ENCODE peak calls at places on chromosomes 3 and 15, in nine cellular contexts. F, N, O, I, T, P, K, J and M are unnamed samples.
A peak's percentile ranks its signal among the peaks of the same experiment; 100 is the strongest.

GRCh38 chr3:71305246-71306206 is 278.0 kb downstream of the FOXP1 start:
- DNase-seq in F (peak; percentile 31), N (peak; percentile 31), O (no peak), I (no peak), T (peak; percentile 57), P (no peak), K (peak; percentile 14), J (no peak), M (peak; percentile 49)

GRCh38 chr15:91694829-91695205 is 158.7 kb upstream of the SLCO3A1 start:
- DNase-seq in F (peak; percentile 84), N (no peak), O (no peak), I (no peak), T (peak; percentile 47), P (no peak), K (no peak), J (no peak), M (peak; percentile 53)

GRCh38 chr15:89680282-89680873 is 1.2 kb upstream of the PLIN1 start:
- DNase-seq in F (peak; percentile 95), N (no peak), O (no peak), I (no peak), T (peak; percentile 67), P (no peak), K (no peak), J (no peak), M (peak; percentile 78)

GRCh38 chr3:194449913-194450312 is 36.9 kb downstream of the ATP13A3 start:
- DNase-seq in F (no peak), N (no peak), O (no peak), I (no peak), T (no peak), P (no peak), K (no peak), J (no peak), M (no peak)

GRCh38 chr3:123719785-123720531 is 135.1 kb upstream of the HACD2 start:
- DNase-seq in F (no peak), N (no peak), O (no peak), I (no peak), T (no peak), P (no peak), K (no peak), J (no peak), M (peak; percentile 72)

GRCh38 chr3:166071-166470 is 30.5 kb upstream of the CHL1 start:
- DNase-seq in F (peak; percentile 2), N (no peak), O (no peak), I (no peak), T (no peak), P (no peak), K (no peak), J (no peak), M (no peak)

GRCh38 chr3:138803006-138803653 is 31.6 kb downstream of the PIK3CB start:
- DNase-seq in F (no peak), N (no peak), O (no peak), I (no peak), T (peak; percentile 15), P (no peak), K (no peak), J (no peak), M (no peak)

GRCh38 chr3:170614214-170614966 is 28.5 kb upstream of the SLC7A14 start:
- DNase-seq in F (peak; percentile 96), N (no peak), O (no peak), I (no peak), T (peak; percentile 94), P (no peak), K (no peak), J (no peak), M (peak; percentile 30)

GRCh38 chr3:113055201-113055600 is 64.4 kb downstream of the GTPBP8 start:
- DNase-seq in F (no peak), N (no peak), O (no peak), I (no peak), T (no peak), P (no peak), K (no peak), J (no peak), M (no peak)

GRCh38 chr3:120909602-120909878 is 1.5 kb downstream of the STXBP5L start:
- DNase-seq in F (no peak), N (no peak), O (no peak), I (no peak), T (no peak), P (no peak), K (no peak), J (no peak), M (no peak)

GRCh38 chr3:49004352-49005297 is 2.6 kb upstream of the WDR6 start:
- DNase-seq in F (no peak), N (no peak), O (no peak), I (no peak), T (no peak), P (no peak), K (no peak), J (no peak), M (no peak)

GRCh38 chr3:48402281-48402732 is 27.6 kb downstream of the PLXNB1 start:
- DNase-seq in F (peak; percentile 94), N (peak; percentile 5), O (no peak), I (peak; percentile 52), T (peak; percentile 92), P (peak; percentile 2), K (no peak), J (peak; percentile 38), M (no peak)

GRCh38 chr3:125357032-125357658 is 18.0 kb downstream of the ZNF148 start:
- DNase-seq in F (peak; percentile 27), N (peak; percentile 58), O (peak; percentile 83), I (peak; percentile 53), T (peak; percentile 36), P (peak; percentile 86), K (no peak), J (no peak), M (peak; percentile 76)

GRCh38 chr3:188383763-188384162 is 229.8 kb downstream of the LPP start:
- DNase-seq in F (no peak), N (no peak), O (no peak), I (no peak), T (no peak), P (no peak), K (no peak), J (no peak), M (no peak)

GRCh38 chr3:7249493-7250076 is 388.7 kb downstream of the GRM7 start:
- DNase-seq in F (no peak), N (no peak), O (no peak), I (no peak), T (no peak), P (no peak), K (no peak), J (no peak), M (no peak)

GRCh38 chr3:42843730-42844713 is 31.7 kb downstream of the CYP8B1 start:
- DNase-seq in F (no peak), N (no peak), O (no peak), I (no peak), T (no peak), P (no peak), K (no peak), J (no peak), M (no peak)

GRCh38 chr3:184305577-184305976 is 6.5 kb downstream of the PSMD2 start:
- DNase-seq in F (peak; percentile 38), N (no peak), O (no peak), I (no peak), T (peak; percentile 14), P (no peak), K (no peak), J (no peak), M (no peak)
- TF ChIP-seq CTCF in F (peak; percentile 39), N (no peak), O (peak; percentile 26), I (no peak), T (peak; percentile 24), P (no peak), K (peak; percentile 50), J (peak; percentile 38), M (peak; percentile 15)

GRCh38 chr15:83446904-83447708 is at the start of gene SH3GL3:
- DNase-seq in F (peak; percentile 61), N (peak; percentile 33), O (no peak), I (peak; percentile 94), T (peak; percentile 55), P (peak; percentile 34), K (peak; percentile 67), J (peak; percentile 85), M (peak; percentile 82)
- TF ChIP-seq CTCF in F (peak; percentile 43), N (no peak), O (no peak), I (peak; percentile 86), T (peak; percentile 22), P (no peak), K (peak; percentile 46), J (peak; percentile 14), M (peak; percentile 14)

GRCh38 chr15:50685191-50685975 is 1.2 kb downstream of the TRPM7 start:
- DNase-seq in F (no peak), N (no peak), O (no peak), I (no peak), T (peak; percentile 32), P (peak; percentile 4), K (no peak), J (no peak), M (no peak)
- TF ChIP-seq CTCF in F (peak; percentile 21), N (no peak), O (no peak), I (no peak), T (peak; percentile 11), P (no peak), K (no peak), J (no peak), M (no peak)

GRCh38 chr3:59879033-59879655 is 829.3 kb upstream of the CFAP20DC start:
- DNase-seq in F (no peak), N (no peak), O (no peak), I (no peak), T (no peak), P (no peak), K (no peak), J (no peak), M (no peak)
- TF ChIP-seq CTCF in F (no peak), N (no peak), O (no peak), I (no peak), T (no peak), P (no peak), K (no peak), J (no peak), M (no peak)

DNA sequence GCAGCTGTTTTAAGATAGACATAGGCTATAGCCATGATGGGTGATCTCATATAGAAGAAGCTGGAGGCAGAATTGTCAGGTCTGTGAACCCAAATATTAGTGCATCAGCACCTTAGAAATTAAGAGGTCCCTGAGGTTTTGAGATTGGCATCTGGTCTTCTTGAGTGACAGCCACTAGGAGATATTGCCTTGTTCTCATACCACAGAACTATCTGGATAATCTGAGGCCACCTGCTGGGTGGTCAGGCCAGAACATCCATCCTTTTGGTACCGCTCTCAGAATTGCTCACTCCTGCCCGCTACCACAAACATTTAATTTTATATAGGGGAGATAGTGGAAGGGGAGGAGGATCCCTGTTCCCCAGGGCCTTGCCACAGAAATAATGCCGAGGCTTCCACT is 210.6 kb upstream of the ZPLD1 start:
- DNase-seq in F (peak; percentile 42), N (no peak), O (peak; percentile 23), I (no peak), T (peak; percentile 32), P (peak; percentile 18), K (no peak), J (no peak), M (no peak)
- TF ChIP-seq CTCF in F (peak; percentile 32), N (no peak), O (no peak), I (peak; percentile 13), T (peak; percentile 37), P (peak; percentile 20), K (no peak), J (no peak), M (peak; percentile 34)

GRCh38 chr3:40387001-40387894 is at the start of gene ENTPD3:
- DNase-seq in F (no peak), N (peak; percentile 24), O (peak; percentile 32), I (peak; percentile 41), T (no peak), P (no peak), K (peak; percentile 40), J (peak; percentile 41), M (no peak)
- TF ChIP-seq CTCF in F (no peak), N (no peak), O (no peak), I (no peak), T (no peak), P (no peak), K (no peak), J (no peak), M (no peak)